ENCODE peak calls at places on chromosomes 1 and 21, in six cellular contexts. K is psoas muscle, R is Calu3, L is foreskin fibroblast, P is type B pancreatic cell, C is mesothelial cell of epicardium. T is an unnamed sample.

GRCh38 chr1:208167229-208167869 is 76.8 kb downstream of the PLXNA2 start:
- DNase-seq in K (no peak), R (no peak), L (no peak), P (no peak), C (no peak), T (no peak)

GRCh38 chr21:36684957-36685714 is 13.8 kb upstream of the SIM2 start:
- DNase-seq in K (no peak), R (no peak), L (no peak), P (no peak), C (no peak), T (no peak)

GRCh38 chr1:218171302-218171893 is 113.7 kb upstream of the RRP15 start:
- DNase-seq in K (no peak), R (no peak), L (peak; percentile 19), P (no peak), C (no peak), T (no peak)

GRCh38 chr1:39472826-39473225 is 18.6 kb upstream of the BMP8A start:
- DNase-seq in K (no peak), R (no peak), L (no peak), P (no peak), C (no peak), T (no peak)

GRCh38 chr1:185645201-185645640 is 89.0 kb upstream of the HMCN1 start:
- DNase-seq in K (no peak), R (no peak), L (no peak), P (no peak), C (no peak), T (no peak)

GRCh38 chr1:35925741-35926140 is 5.2 kb upstream of the AGO3 start:
- DNase-seq in K (no peak), R (no peak), L (peak; percentile 37), P (no peak), C (no peak), T (no peak)

GRCh38 chr1:24735619-24736375 is 9.4 kb upstream of the CLIC4 start:
- DNase-seq in K (no peak), R (no peak), L (no peak), P (no peak), C (no peak), T (no peak)

GRCh38 chr1:111274653-111275052 is 16.0 kb upstream of the CHIA start:
- DNase-seq in K (no peak), R (no peak), L (no peak), P (no peak), C (no peak), T (no peak)

GRCh38 chr1:145855426-145855948 is 3.4 kb downstream of the PIAS3 start:
- DNase-seq in K (no peak), R (no peak), L (no peak), P (no peak), C (no peak), T (no peak)

GRCh38 chr1:51063121-51063520 is 38.9 kb upstream of the C1orf185 start:
- DNase-seq in K (no peak), R (peak; percentile 36), L (peak; percentile 61), P (no peak), C (no peak), T (no peak)

DNA sequence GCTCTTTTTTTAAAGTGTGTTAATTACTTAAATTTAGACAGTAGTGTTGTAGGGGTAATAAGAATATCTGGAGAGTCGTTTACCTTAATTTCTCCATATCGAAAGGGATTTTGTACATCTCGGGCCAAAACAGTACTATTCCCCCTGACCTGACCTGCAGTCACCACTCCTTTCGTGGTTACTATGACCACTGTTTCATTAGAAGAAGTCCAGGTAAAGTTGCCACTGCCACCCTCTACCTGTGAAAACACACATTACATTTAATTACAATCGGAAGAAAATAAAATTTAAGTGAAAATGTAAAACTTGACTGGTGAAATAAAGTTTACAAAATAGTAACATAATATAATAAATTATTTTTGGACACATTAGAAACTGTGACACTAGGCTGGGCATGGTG is 37.2 kb downstream of the NUP210L start:
- DNase-seq in K (no peak), R (no peak), L (no peak), P (no peak), C (no peak), T (no peak)
- TF ChIP-seq CTCF in K (no peak), R (no peak), L (no peak), P (no peak), C (peak; percentile 17), T (no peak)

GRCh38 chr1:151364996-151365395 is 7.5 kb downstream of the SELENBP1 start:
- DNase-seq in K (no peak), R (no peak), L (no peak), P (no peak), C (no peak), T (no peak)
- TF ChIP-seq CTCF in K (no peak), R (peak; percentile 36), L (no peak), P (no peak), C (no peak), T (no peak)

GRCh38 chr1:226436855-226437491 is 29.1 kb upstream of the PARP1 start:
- DNase-seq in K (no peak), R (no peak), L (no peak), P (no peak), C (no peak), T (no peak)

GRCh38 chr1:226441629-226442028 is 33.7 kb upstream of the PARP1 start:
- DNase-seq in K (no peak), R (no peak), L (no peak), P (no peak), C (no peak), T (no peak)

GRCh38 chr1:226436472-226436854 is 28.6 kb upstream of the PARP1 start:
- DNase-seq in K (no peak), R (no peak), L (no peak), P (no peak), C (no peak), T (no peak)

GRCh38 chr1:226440512-226440911 is 32.6 kb upstream of the PARP1 start:
- DNase-seq in K (no peak), R (no peak), L (no peak), P (no peak), C (no peak), T (no peak)

GRCh38 chr1:226438007-226438406 is 30.1 kb upstream of the PARP1 start:
- DNase-seq in K (no peak), R (no peak), L (no peak), P (no peak), C (no peak), T (no peak)
- TF ChIP-seq CTCF in K (no peak), R (no peak), L (no peak), P (peak; percentile 60), C (peak; percentile 31), T (no peak)

DNA sequence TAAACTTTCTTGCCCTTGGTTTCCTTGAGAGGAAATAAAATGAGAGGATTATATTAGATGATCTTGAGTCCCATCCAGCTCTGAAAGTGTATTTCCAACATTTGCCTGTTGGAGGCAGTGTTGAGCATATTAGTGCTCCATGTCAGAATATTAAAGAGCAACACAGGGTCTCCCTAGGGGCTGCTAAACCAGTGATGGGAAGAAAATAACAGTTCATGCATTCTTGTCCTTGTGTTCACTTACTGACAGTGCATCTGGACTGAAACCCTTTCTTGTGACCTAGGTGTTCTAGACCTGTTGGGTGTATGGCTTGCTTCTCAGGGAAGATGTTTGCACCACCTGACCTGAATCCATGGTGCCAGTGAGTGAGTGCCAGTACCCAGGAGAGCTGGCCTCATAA is 124.7 kb upstream of the KIAA0040 start:
- DNase-seq in K (no peak), R (no peak), L (no peak), P (no peak), C (no peak), T (peak; percentile 4)
- TF ChIP-seq CTCF in K (peak; percentile 18), R (no peak), L (peak; percentile 12), P (peak; percentile 65), C (peak; percentile 67), T (peak; percentile 59)

DNA sequence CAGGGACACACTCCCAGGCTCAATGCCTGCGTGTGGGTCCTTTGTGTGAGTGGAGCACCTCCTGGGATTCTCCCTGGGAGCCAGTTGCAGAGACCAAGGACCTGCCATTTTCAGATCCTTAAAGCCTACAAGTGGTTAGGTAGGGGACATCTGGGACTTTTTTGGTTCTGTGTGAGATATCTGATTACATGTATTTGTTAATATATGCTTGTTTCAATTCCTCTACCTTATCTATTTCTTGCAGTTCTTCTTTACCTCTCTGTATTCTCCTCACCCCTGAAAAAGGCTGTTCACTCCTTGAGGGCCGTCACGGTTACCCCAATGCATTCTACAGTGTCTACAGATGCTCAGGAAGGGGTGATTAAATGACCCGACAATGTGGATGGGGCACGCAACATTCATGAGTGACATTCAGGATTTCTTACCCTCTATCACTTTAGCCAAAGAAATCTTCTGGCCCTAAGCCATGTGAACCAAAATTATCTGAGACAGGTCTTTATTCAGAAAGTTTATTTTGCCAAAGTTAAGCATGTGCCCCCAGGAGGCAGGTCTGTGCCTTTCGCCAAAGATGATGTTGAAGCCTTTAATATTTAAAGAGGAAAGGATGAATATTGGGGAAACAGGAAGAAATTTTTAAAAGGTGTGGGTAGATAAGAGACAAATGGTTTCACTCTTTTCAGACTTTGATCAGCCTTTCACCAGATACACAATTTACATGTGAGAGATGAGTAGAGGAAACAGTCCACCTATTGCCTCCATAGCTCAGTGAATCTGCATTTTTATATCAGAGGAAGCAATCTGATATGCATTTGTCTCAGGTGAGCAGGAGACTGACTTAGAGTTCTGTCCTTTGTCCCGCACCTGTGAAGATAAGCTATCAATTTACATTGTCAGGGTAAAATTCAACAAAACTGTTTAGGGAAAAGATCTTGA is 44.6 kb upstream of the MPZL1 start:
- DNase-seq in K (no peak), R (no peak), L (no peak), P (no peak), C (no peak), T (no peak)
- TF ChIP-seq CTCF in K (no peak), R (no peak), L (no peak), P (no peak), C (no peak), T (no peak)

DNA sequence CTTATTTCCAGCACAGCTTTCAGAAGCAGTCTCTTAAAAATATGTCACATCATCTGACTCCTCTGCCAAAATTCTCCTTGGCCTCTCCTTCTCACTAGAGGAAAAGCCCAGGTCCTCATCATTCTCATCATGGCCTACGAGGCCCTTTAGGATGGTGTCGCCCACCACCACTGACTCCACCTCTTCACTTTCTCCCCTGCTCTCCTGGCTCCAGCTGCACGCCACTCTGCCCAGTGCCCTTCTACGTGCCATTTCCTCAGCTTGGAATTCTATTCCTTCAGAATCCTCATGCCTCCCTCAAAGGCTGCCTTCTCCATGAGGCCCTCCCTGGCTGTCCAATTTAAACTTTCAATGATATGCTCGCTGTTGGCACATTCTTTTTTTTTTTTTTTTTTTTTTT is 25.3 kb upstream of the BTG2 start:
- DNase-seq in K (no peak), R (no peak), L (no peak), P (no peak), C (no peak), T (no peak)
- TF ChIP-seq CTCF in K (no peak), R (no peak), L (no peak), P (no peak), C (no peak), T (no peak)

DNA sequence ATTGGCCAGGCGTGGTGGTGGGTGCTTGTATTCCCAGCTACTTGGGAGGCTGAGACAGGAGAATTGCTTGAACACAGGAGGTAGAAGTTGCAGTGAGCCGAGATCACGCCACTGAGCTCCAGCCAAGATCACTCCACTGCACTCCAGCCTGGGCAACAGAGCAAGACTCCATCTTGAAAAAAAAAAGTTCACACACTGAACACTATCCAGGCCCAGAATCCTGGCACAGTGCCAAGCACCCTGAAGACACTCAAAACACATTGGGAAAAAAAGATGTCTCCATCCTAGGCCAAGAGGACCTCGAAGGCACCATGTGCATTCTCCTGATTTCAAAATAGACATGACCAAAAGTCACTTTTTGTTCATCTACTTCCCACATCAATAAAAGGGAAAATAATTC is 38.7 kb downstream of the SLC9A1 start:
- DNase-seq in K (no peak), R (no peak), L (no peak), P (no peak), C (no peak), T (no peak)
- TF ChIP-seq CTCF in K (no peak), R (no peak), L (no peak), P (no peak), C (no peak), T (no peak)